ENCODE peak calls at places on chromosomes 1 and 21, in seven cellular contexts. U, J, O, A, Q, K and D are unnamed samples.

GRCh38 chr1:14318830-14319229 is 279.7 kb upstream of the KAZN start:
- DNase-seq in A (no peak), O (no peak), Q (no peak), J (no peak), U (no peak), K (no peak), D (no peak)

GRCh38 chr1:237927198-237927597 is 36.5 kb upstream of the ZP4 start:
- DNase-seq in J (no peak), Q (no peak), A (no peak), K (no peak), O (no peak), U (no peak), D (no peak)

GRCh38 chr21:34558166-34558565 is 46.2 kb upstream of the KCNE1 start:
- DNase-seq in Q (no peak), K (no peak), J (no peak), U (no peak), O (no peak), A (no peak), D (no peak)

GRCh38 chr1:206723500-206724472 is 39.1 kb downstream of the MAPKAPK2 start:
- DNase-seq in O (peak), A (no peak), Q (no peak), K (peak), J (peak), U (no peak), D (no peak)

GRCh38 chr1:25503551-25504426 is 39.6 kb upstream of the LDLRAP1 start:
- DNase-seq in K (peak), J (no peak), U (peak), Q (peak), A (peak), O (peak), D (no peak)

GRCh38 chr1:220809187-220809550 is 22.5 kb downstream of the MTARC1 start:
- DNase-seq in O (no peak), A (no peak), K (no peak), Q (no peak), J (no peak), U (no peak), D (no peak)

GRCh38 chr1:54800899-54801759 is at the start of gene TTC22:
- DNase-seq in U (peak), J (no peak), Q (peak), O (no peak), A (peak), K (peak), D (peak)

GRCh38 chr1:228207851-228208821 is at the start of gene OBSCN:
- DNase-seq in K (peak), Q (no peak), O (peak), J (no peak), A (no peak), U (no peak), D (no peak)

GRCh38 chr1:152960452-152961044 is 9.9 kb upstream of the SPRR4 start:
- DNase-seq in U (no peak), A (peak), O (no peak), K (no peak), J (no peak), Q (no peak), D (no peak)

GRCh38 chr1:246355421-246356230 is 151.5 kb downstream of the SMYD3 start:
- DNase-seq in J (no peak), U (no peak), O (no peak), K (no peak), A (no peak), Q (no peak), D (no peak)

GRCh38 chr1:158112994-158113758 is 67.5 kb upstream of the CD1D start:
- DNase-seq in A (no peak), J (no peak), Q (peak), O (peak), K (peak), U (peak), D (peak)

GRCh38 chr1:30893776-30894507 is 14.6 kb downstream of the SDC3 start:
- DNase-seq in A (no peak), Q (no peak), O (no peak), J (no peak), K (no peak), U (no peak), D (no peak)

GRCh38 chr1:169102567-169102966 is 3.9 kb upstream of the ATP1B1 start:
- DNase-seq in J (peak), U (no peak), A (no peak), K (no peak), O (no peak), Q (no peak), D (no peak)

GRCh38 chr1:245671966-245672767 is 517.4 kb downstream of the KIF26B start:
- DNase-seq in U (no peak), K (no peak), A (no peak), J (no peak), O (no peak), Q (peak), D (no peak)

GRCh38 chr1:71853391-71853790 is 428.9 kb downstream of the NEGR1 start:
- DNase-seq in K (no peak), A (no peak), O (no peak), Q (no peak), U (no peak), J (no peak), D (no peak)

GRCh38 chr1:7278827-7279752 is 492.0 kb upstream of the VAMP3 start:
- DNase-seq in A (no peak), J (no peak), Q (no peak), U (no peak), O (no peak), K (no peak), D (no peak)

GRCh38 chr1:210234254-210234747 is 1.7 kb downstream of the SERTAD4 start:
- DNase-seq in A (no peak), K (no peak), U (no peak), Q (no peak), J (no peak), O (no peak), D (no peak)

GRCh38 chr21:43639470-43640178 is 19.7 kb downstream of the HSF2BP start:
- DNase-seq in O (no peak), A (no peak), K (no peak), U (no peak), Q (no peak), J (no peak), D (no peak)

GRCh38 chr1:175808573-175808972 is 65.2 kb upstream of the TNR start:
- DNase-seq in U (no peak), J (no peak), O (no peak), Q (no peak), K (no peak), A (no peak), D (no peak)
- TF ChIP-seq CTCF in U (no peak), J (no peak), O (no peak), Q (no peak), K (no peak), A (no peak), D (no peak)

GRCh38 chr21:32096411-32096810 is 182.4 kb downstream of the MIS18A start:
- DNase-seq in U (no peak), Q (no peak), A (peak), O (no peak), K (no peak), J (no peak), D (no peak)
- TF ChIP-seq CTCF in U (no peak), Q (no peak), A (peak), O (peak), K (no peak), J (no peak), D (peak)

DNA sequence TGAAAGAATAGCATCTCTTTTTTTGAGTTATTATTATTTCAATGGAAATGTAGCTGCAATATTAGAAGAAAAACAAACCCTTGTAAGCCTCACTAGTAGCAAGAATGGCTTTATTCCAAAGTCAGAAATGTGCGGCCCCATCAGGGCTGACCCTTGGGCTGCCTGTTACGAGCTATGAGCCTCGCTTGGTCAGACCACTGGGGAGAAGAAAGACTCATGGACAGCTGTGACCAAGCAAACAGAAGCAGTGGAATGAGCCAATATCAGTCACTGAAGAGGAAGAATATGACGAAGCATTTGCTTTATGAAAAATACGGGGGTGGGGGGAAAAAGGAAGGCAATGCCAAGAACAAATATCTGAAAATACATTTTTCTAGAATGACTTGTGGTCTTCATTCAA is 504.5 kb downstream of the LMO4 start:
- DNase-seq in A (no peak), K (no peak), O (peak), Q (no peak), J (no peak), U (no peak), D (no peak)
- TF ChIP-seq CTCF in A (no peak), K (no peak), O (no peak), Q (no peak), J (no peak), U (no peak), D (no peak)

DNA sequence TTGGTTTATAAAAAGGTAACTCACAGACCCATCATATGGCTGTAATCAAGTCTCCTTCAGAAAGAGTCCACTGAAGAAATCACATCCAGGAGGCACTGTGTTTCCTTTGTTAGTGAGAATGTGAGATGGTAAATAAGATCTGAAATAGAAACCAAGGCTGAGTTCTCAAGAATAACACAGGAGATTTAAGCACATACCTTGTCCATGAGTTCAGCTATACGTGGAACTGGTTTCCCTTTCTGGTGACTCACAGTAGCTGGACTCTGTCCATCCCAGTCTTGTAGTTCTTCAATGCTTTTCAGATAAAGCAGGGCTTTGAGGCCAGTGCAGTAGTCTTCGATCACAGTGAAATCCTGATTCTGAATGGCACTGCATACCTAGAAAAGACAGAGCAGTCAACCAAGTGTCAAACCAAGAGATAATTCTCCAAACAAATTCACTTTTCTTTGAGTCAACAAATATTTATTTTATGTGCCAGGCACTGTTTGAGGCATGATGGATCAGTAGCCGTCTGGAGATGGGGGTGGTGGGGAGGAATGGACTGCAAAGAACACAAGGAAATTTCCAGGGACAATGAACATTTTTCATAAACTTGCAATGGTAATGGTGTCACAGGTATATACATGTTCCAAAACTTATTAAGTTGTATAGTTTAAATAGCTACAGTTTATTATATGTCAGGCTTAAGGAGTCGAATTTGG is 471.4 kb downstream of the PTBP2 start:
- DNase-seq in J (no peak), A (peak), K (peak), O (no peak), Q (no peak), U (no peak), D (no peak)
- TF ChIP-seq CTCF in J (no peak), A (no peak), K (no peak), O (no peak), Q (no peak), U (no peak), D (no peak)

DNA sequence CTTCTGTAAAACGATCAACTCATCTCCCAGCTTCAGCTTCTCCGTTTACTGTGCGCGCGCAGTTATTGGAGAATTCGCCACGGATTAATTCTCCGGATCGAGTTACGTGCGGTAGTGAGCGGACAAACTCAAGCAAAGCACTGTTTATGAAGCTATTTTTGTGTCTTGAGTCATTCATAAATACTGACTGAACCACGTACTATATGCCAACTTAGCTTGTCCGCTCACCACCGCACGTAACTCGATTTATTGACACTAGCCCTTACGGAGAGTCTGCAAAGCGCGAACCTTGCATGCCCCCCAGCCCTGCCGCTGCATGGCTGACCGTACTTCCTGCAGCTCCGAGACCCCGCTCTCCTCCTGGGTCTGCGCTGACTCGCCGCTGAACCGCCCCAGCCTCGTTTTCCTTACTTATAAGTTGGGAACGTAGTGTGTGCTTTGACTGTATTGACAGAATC is 773 bp downstream of the CHD1L start:
- DNase-seq in O (peak), J (no peak), A (peak), K (peak), U (no peak), Q (peak), D (peak)
- TF ChIP-seq CTCF in O (no peak), J (no peak), A (no peak), K (no peak), U (no peak), Q (no peak), D (no peak)

GRCh38 chr1:17671314-17671705 is 83.8 kb upstream of the ACTL8 start:
- DNase-seq in Q (no peak), K (no peak), J (no peak), O (no peak), A (no peak), U (no peak), D (no peak)

GRCh38 chr1:17670587-17671313 is 84.4 kb upstream of the ACTL8 start:
- DNase-seq in A (no peak), O (no peak), Q (no peak), K (no peak), J (no peak), U (no peak), D (no peak)

GRCh38 chr1:17672226-17672625 is 82.9 kb upstream of the ACTL8 start:
- DNase-seq in A (no peak), U (no peak), J (no peak), Q (no peak), K (no peak), O (no peak), D (no peak)

GRCh38 chr1:17673335-17674075 is 81.6 kb upstream of the ACTL8 start:
- DNase-seq in A (no peak), J (no peak), K (no peak), O (no peak), U (no peak), Q (no peak), D (no peak)

GRCh38 chr1:17671741-17672140 is 83.4 kb upstream of the ACTL8 start:
- DNase-seq in O (no peak), U (no peak), Q (no peak), A (peak), K (peak), J (no peak), D (no peak)
- TF ChIP-seq CTCF in O (no peak), U (no peak), Q (no peak), A (no peak), K (peak), J (no peak), D (no peak)